ENCODE peak calls at places on chromosomes 5 and 9, in six cellular contexts. X is heart right ventricle, D is GM12878, M is thyroid gland, L is right atrium auricular region, O is body of pancreas. C is an unnamed sample.

GRCh38 chr9:1738511-1739100 is 276.5 kb upstream of the SMARCA2 start:
- DNase-seq in X (no peak), D (no peak), M (no peak), L (no peak), O (no peak), C (no peak)

GRCh38 chr5:121681200-121681855 is 170.4 kb upstream of the FTMT start:
- DNase-seq in X (no peak), D (no peak), M (no peak), L (no peak), O (no peak), C (no peak)

GRCh38 chr5:62717211-62717927 is 138.8 kb downstream of the LRRC70 start:
- DNase-seq in X (no peak), D (no peak), M (no peak), L (no peak), O (no peak), C (no peak)

GRCh38 chr5:147887925-147888324 is 9.4 kb downstream of the SCGB3A2 start:
- DNase-seq in X (no peak), D (no peak), M (no peak), L (no peak), O (no peak), C (no peak)

GRCh38 chr5:176529116-176529823 is 7.9 kb downstream of the RNF44 start:
- DNase-seq in X (no peak), D (no peak), M (no peak), L (no peak), O (no peak), C (no peak)

GRCh38 chr5:133788121-133788520 is 175.8 kb upstream of the FSTL4 start:
- DNase-seq in X (no peak), D (no peak), M (no peak), L (no peak), O (no peak), C (no peak)

GRCh38 chr5:117803533-117803932 is 1184.8 kb downstream of the DTWD2 start:
- DNase-seq in X (no peak), D (no peak), M (no peak), L (no peak), O (no peak), C (no peak)

GRCh38 chr5:173515526-173515925 is 100.9 kb downstream of the BOD1 start:
- DNase-seq in X (no peak), D (no peak), M (no peak), L (no peak), O (no peak), C (no peak)

GRCh38 chr9:29449294-29449693 is 1876.0 kb upstream of the C9orf72 start:
- DNase-seq in X (no peak), D (no peak), M (no peak), L (no peak), O (no peak), C (no peak)

GRCh38 chr9:38355115-38355514 is 37.4 kb upstream of the ALDH1B1 start:
- DNase-seq in X (no peak), D (no peak), M (no peak), L (no peak), O (no peak), C (no peak)

GRCh38 chr5:131252824-131253171 is 11.1 kb upstream of the CDC42SE2 start:
- DNase-seq in X (peak; percentile 34), D (peak; percentile 81), M (peak; percentile 23), L (no peak), O (peak; percentile 33), C (peak; percentile 75)

GRCh38 chr5:164013077-164013670 is 507.8 kb downstream of the MAT2B start:
- DNase-seq in X (peak; percentile 44), D (peak; percentile 19), M (peak; percentile 65), L (no peak), O (peak; percentile 65), C (no peak)

GRCh38 chr9:18366184-18366583 is 107.8 kb upstream of the ADAMTSL1 start:
- DNase-seq in X (no peak), D (no peak), M (no peak), L (no peak), O (no peak), C (no peak)

GRCh38 chr5:150449491-150450339 is at the start of gene RPS14:
- DNase-seq in X (peak; percentile 94), D (peak; percentile 87), M (peak; percentile 95), L (peak; percentile 94), O (peak; percentile 94), C (peak; percentile 78)

GRCh38 chr5:120160120-120160895 is 303.8 kb upstream of the PRR16 start:
- DNase-seq in X (no peak), D (no peak), M (no peak), L (no peak), O (no peak), C (no peak)

GRCh38 chr9:114373960-114374730 is 13.6 kb downstream of the AKNA start:
- DNase-seq in X (no peak), D (no peak), M (no peak), L (no peak), O (no peak), C (no peak)

GRCh38 chr9:95822583-95823431 is 52.7 kb upstream of the ERCC6L2 start:
- DNase-seq in X (no peak), D (peak; percentile 84), M (peak; percentile 9), L (no peak), O (no peak), C (no peak)

DNA sequence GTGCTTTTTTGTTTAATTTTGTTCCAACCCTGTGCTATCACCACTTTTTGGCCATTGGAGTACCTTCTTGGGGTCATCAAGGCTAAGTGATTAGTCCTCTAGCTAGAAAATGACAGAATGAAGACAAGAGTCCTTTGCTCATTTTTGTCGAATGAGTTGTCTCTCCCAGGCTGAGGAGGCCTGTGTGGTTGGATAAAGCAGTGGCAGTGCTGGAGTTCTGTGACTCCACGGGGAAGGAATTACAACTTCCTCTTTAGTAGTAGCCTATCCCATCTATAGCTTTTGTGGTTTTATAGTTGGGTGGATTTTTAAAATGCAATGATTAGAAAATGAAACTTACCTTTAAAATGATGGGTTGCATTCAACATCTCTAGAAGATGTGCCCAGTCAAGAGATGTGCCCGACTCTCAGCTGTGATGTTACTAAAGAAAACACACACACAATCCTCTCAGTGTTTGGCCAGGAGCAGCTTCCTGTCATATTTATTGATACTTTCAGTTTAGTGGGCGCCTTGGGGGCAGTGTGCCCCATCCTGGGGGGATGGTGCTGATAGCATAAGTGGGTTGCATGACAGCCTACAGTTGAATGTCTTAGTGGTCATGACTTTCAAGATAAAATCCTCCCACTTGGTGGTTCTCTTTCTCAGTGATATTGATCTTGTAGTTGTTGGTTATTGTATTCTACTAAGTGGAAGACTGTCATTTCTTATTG is 11.9 kb downstream of the OTULINL start:
- DNase-seq in X (no peak), D (no peak), M (no peak), L (no peak), O (no peak), C (no peak)
- H3K4me1 ChIP-seq in X (no peaks in the 10 kb centered on the region), D (peaks cover 62% of the 10 kb centered on the region), M (no peaks in the 10 kb centered on the region), L (no peaks in the 10 kb centered on the region), O (peaks cover 36% of the 10 kb centered on the region), C (no peaks in the 10 kb centered on the region)

GRCh38 chr9:134363450-134363849 is 37.2 kb downstream of the RXRA start:
- DNase-seq in X (no peak), D (no peak), M (no peak), L (no peak), O (no peak), C (no peak)

GRCh38 chr9:134365791-134366222 is 39.6 kb downstream of the RXRA start:
- DNase-seq in X (peak; percentile 62), D (no peak), M (peak; percentile 76), L (peak; percentile 74), O (no peak), C (no peak)

GRCh38 chr9:134366223-134367031 is 40.2 kb downstream of the RXRA start:
- DNase-seq in X (peak; percentile 92), D (no peak), M (peak; percentile 95), L (peak; percentile 95), O (peak; percentile 94), C (peak; percentile 77)

GRCh38 chr9:134365115-134365596 is 38.9 kb downstream of the RXRA start:
- DNase-seq in X (no peak), D (no peak), M (no peak), L (no peak), O (no peak), C (no peak)

GRCh38 chr9:134364391-134365114 is 38.3 kb downstream of the RXRA start:
- DNase-seq in X (no peak), D (no peak), M (no peak), L (no peak), O (no peak), C (no peak)
- TF ChIP-seq CTCF in X (peak; percentile 29), D (peak; percentile 51), M (no peak), L (no peak), O (no peak), C (no peak)

GRCh38 chr9:133557581-133557980 is 23.1 kb downstream of the ADAMTSL2 start:
- DNase-seq in X (no peak), D (no peak), M (no peak), L (no peak), O (no peak), C (no peak)
- H3K27ac ChIP-seq in X (peak overlapping the region; percentile 70), D (no peak overlapping the region), M (peak overlapping the region; percentile 52), L (peak overlapping the region; percentile 79), O (no peak overlapping the region), C (no peak overlapping the region)

DNA sequence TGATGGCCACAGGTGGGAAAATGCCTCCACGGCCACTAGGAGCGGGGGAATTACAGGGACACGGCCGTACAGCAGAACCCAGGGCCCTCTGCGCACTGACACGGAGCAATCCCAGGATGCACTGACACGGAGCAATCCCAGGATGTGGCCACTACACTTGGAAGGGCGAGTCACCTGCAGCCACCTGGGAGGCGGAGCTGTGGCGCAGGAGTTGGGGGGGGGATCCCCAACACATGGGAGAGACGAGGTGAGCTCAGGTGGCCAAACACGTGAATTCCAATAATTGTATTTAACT is 6.8 kb downstream of the CLPTM1L start:
- DNase-seq in X (no peak), D (no peak), M (no peak), L (no peak), O (no peak), C (no peak)
- H3K4me1 ChIP-seq in X (peaks cover 1% of the 10 kb centered on the region), D (peaks cover 15% of the 10 kb centered on the region), M (peaks cover 7% of the 10 kb centered on the region), L (peaks cover 2% of the 10 kb centered on the region), O (peaks cover 2% of the 10 kb centered on the region), C (no peaks in the 10 kb centered on the region)

GRCh38 chr9:25716220-25716872 is 38.1 kb upstream of the TUSC1 start:
- DNase-seq in X (peak; percentile 4), D (no peak), M (no peak), L (no peak), O (peak; percentile 71), C (no peak)
- TF ChIP-seq CTCF in X (peak; percentile 44), D (peak; percentile 23), M (no peak), L (peak; percentile 33), O (peak; percentile 72), C (peak; percentile 42)

DNA sequence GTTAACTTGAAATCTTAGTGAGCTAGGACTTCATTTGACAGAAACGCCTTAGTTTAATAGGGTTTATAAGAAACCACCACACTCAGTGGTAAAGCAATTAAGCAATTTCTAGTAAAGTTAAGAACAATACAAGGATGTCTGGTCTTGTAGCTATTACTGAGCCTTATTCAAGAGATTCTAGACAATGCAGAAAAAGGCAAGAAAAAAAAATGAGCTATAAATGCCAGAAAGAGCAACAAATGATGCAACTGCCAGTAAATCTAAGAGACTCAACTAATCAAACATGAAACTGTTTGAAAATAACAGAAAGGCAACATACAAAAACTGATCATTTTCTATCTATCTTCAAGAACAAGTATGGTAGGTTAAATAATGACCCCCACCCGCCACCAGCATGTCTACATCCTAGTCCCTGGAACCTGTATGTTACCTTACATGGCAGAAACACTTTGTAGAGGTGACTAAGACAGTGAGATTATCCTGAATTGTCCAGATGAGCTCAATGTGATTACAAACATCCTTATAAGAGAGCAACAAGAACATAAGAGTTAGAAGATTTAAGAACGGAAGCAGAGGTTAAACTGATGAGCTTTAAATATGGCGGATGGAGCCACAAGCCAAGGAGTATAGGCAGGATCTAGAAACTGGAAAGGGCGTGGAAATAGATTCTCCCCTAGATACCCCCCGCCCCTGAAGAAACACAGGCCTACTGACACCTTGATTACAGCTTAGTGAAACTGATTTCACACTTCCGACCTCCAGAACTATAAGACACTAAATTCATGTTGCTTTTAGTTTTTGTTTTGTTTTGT is 93.0 kb downstream of the SUSD1 start:
- DNase-seq in X (no peak), D (no peak), M (no peak), L (no peak), O (no peak), C (no peak)
- H3K27ac ChIP-seq in X (peak overlapping the region; percentile 52), D (no peak overlapping the region), M (no peak overlapping the region), L (peak overlapping the region; percentile 46), O (no peak overlapping the region), C (no peak overlapping the region)

C was measured in ascending aorta.